ENCODE peak calls at places on chromosomes 3 and 15, in four cellular contexts. M is mammary epithelial cell, U is ovary, K is A549. T is an unnamed sample.

GRCh38 chr3:124292329-124292728 is 300.4 kb upstream of the ROPN1 start:
- DNase-seq in M (no peak), U (no peak), K (peak; percentile 23), T (no peak)

GRCh38 chr15:40763801-40764765 is at the start of gene GCHFR:
- DNase-seq in M (peak; percentile 36), U (peak; percentile 86), K (peak; percentile 73), T (peak; percentile 89)

GRCh38 chr3:138398791-138399575 is 35.4 kb upstream of the ESYT3 start:
- DNase-seq in M (no peak), U (no peak), K (peak; percentile 9), T (no peak)

GRCh38 chr15:27816790-27817189 is 282.3 kb downstream of the OCA2 start:
- DNase-seq in M (no peak), U (no peak), K (no peak), T (no peak)

GRCh38 chr15:74978077-74978476 is 17.3 kb upstream of the SCAMP5 start:
- DNase-seq in M (no peak), U (no peak), K (no peak), T (no peak)

GRCh38 chr15:89179966-89180875 is 41.2 kb downstream of the RLBP1 start:
- DNase-seq in M (peak; percentile 42), U (no peak), K (no peak), T (no peak)

GRCh38 chr3:187318819-187319616 is 27.5 kb upstream of the MASP1 start:
- DNase-seq in M (peak; percentile 24), U (peak; percentile 55), K (peak; percentile 49), T (peak; percentile 87)

GRCh38 chr3:9826815-9827574 is 16.8 kb downstream of the RPUSD3 start:
- DNase-seq in M (no peak), U (no peak), K (peak; percentile 69), T (peak; percentile 81)

GRCh38 chr15:43774062-43774461 is 2.7 kb downstream of the ELL3 start:
- DNase-seq in M (no peak), U (no peak), K (no peak), T (peak; percentile 54)

GRCh38 chr3:55369491-55369890 is 117.6 kb downstream of the WNT5A start:
- DNase-seq in M (no peak), U (no peak), K (no peak), T (no peak)

GRCh38 chr15:50318697-50319096 is 36.3 kb downstream of the GABPB1 start:
- DNase-seq in M (no peak), U (no peak), K (no peak), T (no peak)
- H3K4me1 ChIP-seq in M (no peaks in the 10 kb centered on the region), U (no peaks in the 10 kb centered on the region), K (peaks cover 17% of the 10 kb centered on the region), T (peaks cover 8% of the 10 kb centered on the region)

GRCh38 chr15:68578175-68578959 is 426 bp upstream of the CORO2B start:
- DNase-seq in M (peak; percentile 33), U (peak; percentile 89), K (peak; percentile 47), T (no peak)

GRCh38 chr15:68580883-68581155 is 2.0 kb downstream of the CORO2B start:
- DNase-seq in M (no peak), U (no peak), K (no peak), T (no peak)

GRCh38 chr15:68581725-68582124 is 2.9 kb downstream of the CORO2B start:
- DNase-seq in M (no peak), U (no peak), K (no peak), T (no peak)

GRCh38 chr15:68578960-68579935 is at the start of gene CORO2B:
- DNase-seq in M (peak; percentile 19), U (peak; percentile 67), K (peak; percentile 31), T (peak; percentile 44)

GRCh38 chr15:68580026-68580882 is 1.5 kb downstream of the CORO2B start:
- DNase-seq in M (no peak), U (no peak), K (no peak), T (peak; percentile 87)
- H3K4me3 ChIP-seq in M (no peak overlapping the region), U (peak overlapping the region; percentile 67), K (no peak overlapping the region), T (peak overlapping the region; percentile 47)

GRCh38 chr3:66574091-66574490 is 73.3 kb upstream of the LRIG1 start:
- DNase-seq in M (no peak), U (no peak), K (no peak), T (peak; percentile 93)
- H3K4me1 ChIP-seq in M (no peaks in the 10 kb centered on the region), U (peaks cover 1% of the 10 kb centered on the region), K (no peaks in the 10 kb centered on the region), T (peaks cover 97% of the 10 kb centered on the region)

GRCh38 chr15:62211348-62211747 is 46.3 kb upstream of the C2CD4B start:
- DNase-seq in M (no peak), U (no peak), K (no peak), T (no peak)

GRCh38 chr15:62209322-62209721 is 44.2 kb upstream of the C2CD4B start:
- DNase-seq in M (peak; percentile 51), U (no peak), K (no peak), T (no peak)

GRCh38 chr15:62208367-62208766 is 43.3 kb upstream of the C2CD4B start:
- DNase-seq in M (no peak), U (no peak), K (no peak), T (no peak)

GRCh38 chr15:62209821-62210220 is 44.7 kb upstream of the C2CD4B start:
- DNase-seq in M (peak; percentile 83), U (no peak), K (no peak), T (no peak)

DNA sequence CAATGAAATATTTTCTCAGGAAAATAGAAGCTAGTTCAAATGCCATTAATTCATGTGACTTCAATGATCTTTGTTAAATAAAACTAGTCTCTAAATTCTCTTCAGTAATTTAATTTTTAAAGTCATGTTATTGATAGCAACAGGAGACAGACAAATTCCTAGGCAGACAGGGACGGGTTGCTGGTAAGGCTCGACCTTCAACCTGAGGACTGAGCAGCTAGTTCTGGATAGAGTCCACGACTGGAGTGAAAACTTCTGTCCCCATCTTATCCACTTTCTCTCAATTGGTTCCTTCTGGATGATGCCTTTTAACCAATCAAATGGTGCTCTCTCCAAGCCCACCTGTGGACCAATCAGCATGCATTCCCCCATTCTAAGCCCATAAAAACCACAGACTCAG is 43.8 kb upstream of the C2CD4B start:
- DNase-seq in M (no peak), U (no peak), K (no peak), T (no peak)
- H3K4me3 ChIP-seq in M (no peak overlapping the region), U (no peak overlapping the region), K (no peak overlapping the region), T (no peak overlapping the region)

DNA sequence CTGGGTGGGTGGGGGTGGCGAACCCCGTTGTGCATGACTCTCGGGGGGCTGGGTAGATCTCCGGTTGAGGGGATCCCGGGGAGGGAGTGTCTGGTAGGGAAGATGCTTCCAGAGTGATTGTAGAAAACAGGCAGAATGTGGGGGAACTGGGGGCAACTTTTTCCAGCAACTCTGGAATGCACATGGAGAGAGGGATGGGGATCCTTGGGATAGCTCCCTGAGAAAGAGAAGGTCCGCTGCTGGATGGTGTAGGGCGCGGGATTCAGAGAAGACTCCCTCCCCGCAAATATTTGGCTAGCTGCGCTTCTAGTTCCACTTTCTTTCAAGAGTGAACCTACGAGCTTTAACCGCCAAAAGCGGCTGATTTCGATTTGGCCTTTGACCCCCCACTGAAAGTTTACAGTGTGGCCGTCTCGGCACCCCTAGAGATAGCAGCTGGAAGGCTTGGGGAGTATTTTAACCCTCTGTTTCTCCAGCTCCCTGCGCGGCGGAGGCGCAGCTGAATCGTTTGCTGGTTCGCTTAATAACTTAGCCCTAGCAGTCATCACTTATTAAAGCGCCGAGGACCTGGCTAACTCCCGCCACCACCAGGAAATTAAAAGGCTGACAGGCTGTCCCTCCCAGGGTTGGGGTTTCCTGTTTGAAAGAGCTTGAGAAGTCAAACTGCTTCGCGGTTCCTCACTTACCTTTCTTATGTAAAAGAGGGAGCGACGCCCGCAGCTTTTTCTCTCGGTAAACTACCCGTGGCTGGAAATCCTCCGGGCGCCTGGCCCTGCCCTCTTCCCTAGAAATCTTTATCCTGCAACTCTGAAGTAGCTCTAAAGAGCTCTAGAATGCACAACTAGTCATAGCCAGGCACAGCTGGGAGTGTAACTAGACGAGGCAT is 1.2 kb downstream of the PHLDB2 start:
- DNase-seq in M (peak; percentile 82), U (peak; percentile 82), K (peak; percentile 90), T (peak; percentile 89)
- H3K4me1 ChIP-seq in M (peaks cover 38% of the 10 kb centered on the region), U (peaks cover 4% of the 10 kb centered on the region), K (peaks cover 46% of the 10 kb centered on the region), T (peaks cover 21% of the 10 kb centered on the region)

GRCh38 chr3:128491071-128491899 is 1.7 kb downstream of the GATA2 start:
- DNase-seq in M (no peak), U (no peak), K (no peak), T (no peak)
- H3K4me3 ChIP-seq in M (no peak overlapping the region), U (peak overlapping the region; percentile 58), K (no peak overlapping the region), T (no peak overlapping the region)